ENCODE peak calls at places on chromosomes 13 and 19, in eight cellular contexts. Z is HepG2, E is IMR-90, W is uterus, I is tibial nerve, V is endothelial cell of umbilical vein, Y is GM12878, M is adrenal gland. G is an unnamed sample.

GRCh38 chr13:52070929-52071523 is 46.5 kb downstream of the UTP14C start:
- DNase-seq in W (no peak), V (peak; percentile 19), Y (no peak), Z (peak; percentile 54), I (no peak), M (no peak), E (peak; percentile 32), G (peak; percentile 58)

GRCh38 chr13:31631071-31631470 is 108.3 kb upstream of the RXFP2 start:
- DNase-seq in M (no peak), E (no peak), W (no peak), Z (no peak), V (peak; percentile 24), Y (no peak), I (no peak), G (peak; percentile 76)

GRCh38 chr19:48741222-48741999 is 1.0 kb upstream of the RASIP1 start:
- DNase-seq in M (peak; percentile 85), Y (no peak), I (no peak), Z (no peak), V (peak; percentile 29), E (no peak), W (peak; percentile 60), G (peak; percentile 74)

GRCh38 chr13:66657165-66657895 is 572.8 kb downstream of the PCDH9 start:
- DNase-seq in W (peak; percentile 37), Y (no peak), Z (peak; percentile 11), M (peak; percentile 98), E (peak; percentile 98), I (peak; percentile 8), V (peak; percentile 97), G (no peak)

GRCh38 chr13:75908137-75908536 is 272.0 kb downstream of the LMO7 start:
- DNase-seq in W (no peak), Y (no peak), V (no peak), E (no peak), Z (no peak), I (no peak), M (no peak), G (no peak)

GRCh38 chr19:51127755-51128154 is 3.0 kb downstream of the SIGLEC9 start:
- DNase-seq in W (no peak), V (no peak), E (peak; percentile 47), Y (no peak), M (peak; percentile 71), Z (no peak), I (peak; percentile 38), G (peak; percentile 94)

GRCh38 chr19:9865732-9866627 is 30.9 kb downstream of the PIN1 start:
- DNase-seq in I (no peak), W (no peak), Z (no peak), V (no peak), E (no peak), M (no peak), Y (no peak), G (no peak)

GRCh38 chr19:18557474-18558201 is at the start of gene KXD1:
- DNase-seq in M (peak; percentile 100), W (peak; percentile 98), V (peak; percentile 98), I (peak; percentile 94), Z (peak; percentile 95), E (peak; percentile 99), Y (peak; percentile 98), G (peak; percentile 99)

GRCh38 chr13:113952983-113953520 is 20.8 kb downstream of the C13orf46 start:
- DNase-seq in E (no peak), V (no peak), W (no peak), Y (no peak), M (no peak), Z (no peak), I (no peak), G (no peak)

GRCh38 chr19:18945297-18945696 is 4.3 kb upstream of the HOMER3 start:
- DNase-seq in E (no peak), M (no peak), W (no peak), Z (no peak), Y (no peak), V (no peak), I (no peak), G (no peak)

GRCh38 chr19:53909471-53910169 is 542 bp downstream of the CACNG7 start:
- DNase-seq in Z (no peak), E (no peak), W (no peak), M (no peak), I (no peak), Y (no peak), V (no peak), G (no peak)

GRCh38 chr19:19461671-19462622 is 53.4 kb downstream of the TSSK6 start:
- DNase-seq in Z (peak; percentile 65), I (no peak), W (peak; percentile 49), E (no peak), Y (no peak), M (peak; percentile 93), V (peak; percentile 49), G (no peak)

GRCh38 chr13:80274643-80275042 is 66.3 kb downstream of the SPRY2 start:
- DNase-seq in E (peak; percentile 2), V (peak; percentile 31), I (no peak), W (no peak), Z (no peak), Y (no peak), M (no peak), G (no peak)

GRCh38 chr19:12773571-12773970 is 1.8 kb downstream of the HOOK2 start:
- DNase-seq in V (no peak), I (no peak), W (no peak), M (no peak), Y (no peak), Z (no peak), E (peak; percentile 35), G (peak; percentile 49)

GRCh38 chr13:95185311-95185710 is 115.9 kb downstream of the ABCC4 start:
- DNase-seq in W (no peak), Y (no peak), E (no peak), Z (no peak), I (no peak), V (no peak), M (no peak), G (no peak)

DNA sequence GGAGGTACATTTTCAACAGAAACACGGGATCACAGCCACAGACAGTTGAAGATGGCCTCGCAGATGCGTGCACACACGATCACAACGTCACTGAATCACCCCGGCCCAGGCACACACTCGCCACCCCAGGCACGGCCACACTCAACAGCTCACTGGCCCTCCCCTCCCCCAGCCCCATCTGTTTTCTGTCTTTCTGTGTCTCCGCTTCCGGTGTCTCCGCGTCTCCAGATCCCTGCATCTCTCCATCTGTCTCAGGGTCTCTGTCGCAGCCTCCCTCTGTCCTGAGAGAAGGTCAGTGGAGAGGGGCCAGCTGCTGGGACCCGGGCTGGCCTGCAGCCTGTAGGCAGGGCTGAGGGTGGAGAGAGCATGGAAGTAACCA is 3.8 kb upstream of the ATP1A3 start:
- DNase-seq in Z (no peak), W (no peak), E (no peak), Y (no peak), I (no peak), M (peak; percentile 87), V (no peak), G (peak; percentile 11)
- H3K4me3 ChIP-seq in Z (no peak overlapping the region), W (no peak overlapping the region), E (no peak overlapping the region), Y (no peak overlapping the region), I (no peak overlapping the region), M (no peak overlapping the region), V (no peak overlapping the region), G (no peak overlapping the region)

DNA sequence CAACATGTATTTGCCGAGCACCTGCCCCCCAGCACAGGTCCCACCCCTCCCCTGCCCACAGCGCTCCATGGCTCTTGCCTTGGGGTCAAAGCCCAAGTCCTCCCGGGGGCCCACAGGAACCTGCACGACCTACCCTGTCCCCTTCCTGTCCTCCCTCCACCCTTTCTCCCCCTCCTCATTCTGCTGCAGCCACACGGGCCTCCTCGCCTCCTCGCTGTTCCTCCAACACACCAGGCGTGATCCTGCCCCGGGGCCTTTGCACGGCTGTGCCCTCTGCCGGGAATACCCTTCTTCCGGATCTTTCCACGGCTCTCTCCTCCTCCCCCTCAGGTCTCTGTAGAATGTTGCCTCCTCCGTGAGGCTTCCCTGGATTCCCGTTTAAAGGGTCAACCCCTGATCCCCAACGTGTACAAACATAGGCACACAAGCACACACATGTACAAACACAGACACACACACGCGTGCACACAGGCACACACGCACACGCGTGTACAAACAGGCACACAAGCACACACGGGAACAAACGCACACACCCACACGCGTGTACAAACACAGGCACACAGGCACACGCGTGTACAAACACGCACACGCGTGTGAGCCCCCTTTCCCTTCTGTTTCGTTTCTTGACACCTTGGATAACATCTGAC is 2.8 kb downstream of the MADCAM1 start:
- DNase-seq in Y (no peak), I (no peak), M (no peak), W (no peak), V (no peak), Z (no peak), E (no peak), G (no peak)
- TF ChIP-seq POLR2A in Y (no peak), I (no peak), M (no peak), W (no peak), V (no peak), Z (peak; percentile 28), E (no peak), G (no peak)

DNA sequence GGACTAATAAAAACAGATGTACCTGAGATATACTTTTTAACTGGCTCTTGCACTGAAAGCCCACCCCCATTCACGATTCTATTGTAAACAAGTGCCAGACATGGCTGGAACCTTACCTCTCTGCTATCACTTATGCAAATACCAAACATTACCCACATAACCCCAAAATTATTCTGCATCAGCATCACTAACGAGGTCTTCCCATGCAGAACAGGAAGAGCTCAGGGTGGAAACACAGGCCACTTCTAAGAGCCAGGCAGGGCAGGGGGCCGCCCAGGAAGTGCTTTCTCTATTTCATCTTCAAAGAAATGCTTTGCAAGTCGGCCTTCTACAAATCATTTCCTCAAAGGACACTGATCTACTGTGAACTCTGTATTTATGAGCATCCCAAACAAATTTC is 7.3 kb downstream of the IRS2 start:
- DNase-seq in W (no peak), Y (no peak), V (no peak), Z (no peak), I (no peak), E (no peak), M (no peak), G (peak; percentile 71)
- H3K4me3 ChIP-seq in W (peak overlapping the region; percentile 45), Y (no peak overlapping the region), V (no peak overlapping the region), Z (no peak overlapping the region), I (peak overlapping the region; percentile 33), E (no peak overlapping the region), M (no peak overlapping the region), G (peak overlapping the region; percentile 68)

GRCh38 chr19:13864223-13864512 is 12.8 kb upstream of the NANOS3 start:
- DNase-seq in Z (no peak), I (no peak), W (no peak), E (no peak), V (no peak), M (no peak), Y (no peak), G (no peak)

GRCh38 chr19:13861714-13862531 is 15.0 kb upstream of the NANOS3 start:
- DNase-seq in W (peak; percentile 95), E (peak; percentile 87), M (peak; percentile 97), I (peak; percentile 92), V (peak; percentile 93), Y (peak; percentile 79), Z (peak; percentile 77), G (peak; percentile 87)

GRCh38 chr19:13860679-13861391 is 16.1 kb upstream of the NANOS3 start:
- DNase-seq in E (no peak), M (no peak), V (no peak), Y (no peak), I (no peak), Z (no peak), W (no peak), G (no peak)

GRCh38 chr19:13859361-13859880 is 17.5 kb upstream of the NANOS3 start:
- DNase-seq in V (peak; percentile 64), Y (no peak), M (no peak), Z (no peak), E (peak; percentile 58), I (no peak), W (no peak), G (peak; percentile 46)

DNA sequence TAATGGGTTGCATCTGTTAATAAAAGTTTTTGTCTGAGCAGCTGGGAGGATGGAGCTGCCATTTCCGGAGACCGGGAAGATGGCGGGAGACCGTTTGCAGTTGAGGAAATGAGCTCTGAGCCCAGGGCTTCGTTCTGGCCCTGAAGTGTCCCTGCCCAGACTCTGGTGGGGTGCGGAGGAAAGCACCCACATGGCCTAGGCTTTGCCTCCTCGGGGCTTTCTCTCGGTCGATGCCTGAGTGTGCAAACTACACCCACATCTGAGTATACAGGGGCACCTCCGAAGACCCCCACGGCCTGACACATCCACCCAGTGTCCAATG is 15.6 kb upstream of the NANOS3 start:
- DNase-seq in Y (no peak), V (peak; percentile 25), E (no peak), W (no peak), Z (no peak), I (no peak), M (no peak), G (no peak)
- TF ChIP-seq POLR2A in Y (no peak), V (no peak), E (no peak), W (no peak), Z (no peak), I (no peak), M (no peak), G (no peak)